ENCODE peak calls at places on chromosomes 12 and 14, in ten cellular contexts. B is fibroblast of lung, I is tibial artery, Z is heart left ventricle, G is BE2C, S is MM.1S, Q is psoas muscle, X is breast epithelium, H is IMR-90, V is dorsolateral prefrontal cortex. E is an unnamed sample. For H3K27me3, the result is how much of the 10 kb centered on the place peaks cover.

GRCh38 chr12:119340604-119341003 is 6.1 kb downstream of the CCDC60 start:
- DNase-seq in B (no peak), I (no peak), Z (no peak), G (no peak), S (no peak), Q (no peak), X (no peak), H (no peak), V (no peak), E (no peak)

GRCh38 chr12:108633534-108634224 is at the start of gene SELPLG:
- DNase-seq in B (no peak), I (peak), Z (peak), G (no peak), S (peak), Q (peak), X (no peak), H (no peak), V (peak), E (peak)

GRCh38 chr14:32524609-32525391 is 195.7 kb downstream of the AKAP6 start:
- DNase-seq in B (peak), I (no peak), Z (no peak), G (no peak), S (no peak), Q (no peak), X (no peak), H (peak), V (no peak), E (no peak)

GRCh38 chr14:54815016-54815415 is 87.6 kb downstream of the GCH1 start:
- DNase-seq in B (peak), I (peak), Z (no peak), G (no peak), S (no peak), Q (no peak), X (no peak), H (peak), V (no peak), E (no peak)

GRCh38 chr12:117686911-117687377 is 281.8 kb downstream of the KSR2 start:
- DNase-seq in B (peak), I (peak), Z (no peak), G (peak), S (no peak), Q (peak), X (no peak), H (no peak), V (no peak), E (no peak)

GRCh38 chr12:48980389-48980952 is 2.3 kb downstream of the WNT1 start:
- DNase-seq in B (no peak), I (no peak), Z (no peak), G (peak), S (no peak), Q (peak), X (no peak), H (no peak), V (no peak), E (no peak)

GRCh38 chr14:20799444-20799843 is 3.2 kb downstream of the RNASE1 start:
- DNase-seq in B (no peak), I (no peak), Z (no peak), G (no peak), S (no peak), Q (no peak), X (no peak), H (no peak), V (no peak), E (no peak)

GRCh38 chr12:6569786-6570185 is 1.7 kb upstream of the NOP2 start:
- DNase-seq in B (no peak), I (no peak), Z (no peak), G (no peak), S (no peak), Q (no peak), X (no peak), H (no peak), V (no peak), E (no peak)

GRCh38 chr12:127192391-127192790 is 1074.6 kb upstream of the TMEM132C start:
- DNase-seq in B (no peak), I (no peak), Z (no peak), G (no peak), S (no peak), Q (no peak), X (no peak), H (no peak), V (no peak), E (no peak)

GRCh38 chr12:106841471-106842302 is 67.2 kb downstream of the RIC8B start:
- DNase-seq in B (peak), I (peak), Z (peak), G (peak), S (peak), Q (no peak), X (no peak), H (peak), V (peak), E (peak)

GRCh38 chr14:51593397-51593796 is 58.3 kb upstream of the FRMD6 start:
- DNase-seq in B (no peak), I (no peak), Z (no peak), G (no peak), S (peak), Q (no peak), X (no peak), H (no peak), V (no peak), E (no peak)

GRCh38 chr12:29771786-29772185 is 12.0 kb downstream of the TMTC1 start:
- DNase-seq in B (no peak), I (no peak), Z (no peak), G (no peak), S (no peak), Q (no peak), X (no peak), H (peak), V (no peak), E (no peak)

GRCh38 chr12:38919191-38919590 is 13.8 kb upstream of the CPNE8 start:
- DNase-seq in B (peak), I (no peak), Z (no peak), G (peak), S (no peak), Q (no peak), X (no peak), H (no peak), V (peak), E (no peak)

GRCh38 chr12:107990325-107990724 is 138.8 kb upstream of the WSCD2 start:
- DNase-seq in B (no peak), I (no peak), Z (no peak), G (peak), S (peak), Q (peak), X (no peak), H (no peak), V (peak), E (peak)

GRCh38 chr12:47273191-47273626 is 193.4 kb upstream of the AMIGO2 start:
- DNase-seq in B (no peak), I (no peak), Z (no peak), G (no peak), S (no peak), Q (no peak), X (no peak), H (no peak), V (no peak), E (no peak)

GRCh38 chr14:77181603-77182437 is at the start of gene TMEM63C:
- DNase-seq in B (peak), I (no peak), Z (no peak), G (peak), S (peak), Q (no peak), X (peak), H (no peak), V (peak), E (peak)

GRCh38 chr14:77185093-77185465 is 3.5 kb downstream of the TMEM63C start:
- DNase-seq in B (no peak), I (no peak), Z (no peak), G (no peak), S (no peak), Q (no peak), X (no peak), H (no peak), V (no peak), E (no peak)

GRCh38 chr14:77183896-77184295 is 2.3 kb downstream of the TMEM63C start:
- DNase-seq in B (no peak), I (no peak), Z (no peak), G (no peak), S (no peak), Q (no peak), X (no peak), H (no peak), V (no peak), E (no peak)

GRCh38 chr14:77186911-77187648 is 5.5 kb downstream of the TMEM63C start:
- DNase-seq in B (peak), I (no peak), Z (no peak), G (no peak), S (no peak), Q (no peak), X (no peak), H (peak), V (no peak), E (no peak)

DNA sequence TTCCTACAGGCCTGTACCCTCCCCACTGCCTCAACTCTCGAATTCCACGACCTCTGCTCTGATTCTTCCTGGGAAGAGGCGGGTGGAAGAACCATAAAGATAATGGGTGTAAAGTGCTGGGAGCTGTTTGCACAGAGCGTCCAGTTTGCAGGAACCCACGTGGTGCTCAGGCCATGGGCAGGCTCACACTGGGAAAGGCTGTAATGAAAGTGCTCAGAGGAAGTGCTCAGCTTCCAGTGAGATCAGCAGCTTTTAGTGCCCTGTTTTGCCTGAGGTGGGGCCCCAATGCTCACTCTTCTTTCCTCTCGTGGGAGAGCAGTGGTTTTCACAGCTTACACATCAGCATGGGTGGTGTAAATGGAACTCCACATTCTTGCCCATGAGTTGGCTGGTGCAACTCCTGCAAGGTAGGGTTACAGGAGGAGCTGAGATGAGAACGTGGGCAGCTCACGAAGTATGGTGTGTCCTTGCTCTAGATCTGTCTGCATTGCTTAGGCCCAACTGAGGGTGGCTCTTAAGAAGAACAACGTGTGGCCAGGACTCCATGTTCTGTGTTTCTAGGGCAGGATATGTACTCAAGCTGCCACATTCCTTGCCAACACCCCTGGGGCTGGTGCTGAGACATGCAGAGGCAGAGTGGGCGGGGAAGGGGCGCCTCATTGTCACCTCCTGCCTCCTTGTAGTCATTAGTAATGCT is 2.9 kb downstream of the TMEM63C start:
- DNase-seq in B (no peak), I (no peak), Z (no peak), G (no peak), S (peak), Q (no peak), X (peak), H (no peak), V (peak), E (no peak)
- H3K27me3 ChIP-seq in B (under half), I (half or more), Z (half or more), G (under half), S (under half), Q (under half), X (under half), H (under half), V (under half), E (under half)

DNA sequence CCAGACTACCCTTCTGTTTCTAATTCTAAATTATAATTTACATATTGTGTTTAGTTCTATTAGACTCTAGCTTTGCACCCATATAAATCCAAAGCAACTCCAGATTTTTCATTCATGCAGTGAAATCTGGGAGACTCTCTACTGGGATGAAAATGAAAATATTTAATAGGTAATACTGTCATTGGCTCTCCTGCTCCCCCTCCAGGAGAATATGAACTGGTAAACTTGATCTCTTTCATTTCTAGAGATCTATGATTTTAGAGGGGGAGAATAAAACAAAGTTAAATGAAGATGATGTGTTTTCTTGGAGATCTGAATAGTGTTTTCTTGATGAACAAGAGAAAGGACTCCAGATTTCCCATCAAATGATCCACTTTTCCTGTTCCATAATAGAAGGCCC is 104.3 kb upstream of the TMCC3 start:
- DNase-seq in B (no peak), I (no peak), Z (no peak), G (no peak), S (no peak), Q (no peak), X (no peak), H (no peak), V (no peak), E (no peak)
- TF ChIP-seq CTCF in B (peak), I (no peak), Z (no peak), G (no peak), S (peak), Q (peak), X (no peak), H (peak), V (no peak), E (no peak)

DNA sequence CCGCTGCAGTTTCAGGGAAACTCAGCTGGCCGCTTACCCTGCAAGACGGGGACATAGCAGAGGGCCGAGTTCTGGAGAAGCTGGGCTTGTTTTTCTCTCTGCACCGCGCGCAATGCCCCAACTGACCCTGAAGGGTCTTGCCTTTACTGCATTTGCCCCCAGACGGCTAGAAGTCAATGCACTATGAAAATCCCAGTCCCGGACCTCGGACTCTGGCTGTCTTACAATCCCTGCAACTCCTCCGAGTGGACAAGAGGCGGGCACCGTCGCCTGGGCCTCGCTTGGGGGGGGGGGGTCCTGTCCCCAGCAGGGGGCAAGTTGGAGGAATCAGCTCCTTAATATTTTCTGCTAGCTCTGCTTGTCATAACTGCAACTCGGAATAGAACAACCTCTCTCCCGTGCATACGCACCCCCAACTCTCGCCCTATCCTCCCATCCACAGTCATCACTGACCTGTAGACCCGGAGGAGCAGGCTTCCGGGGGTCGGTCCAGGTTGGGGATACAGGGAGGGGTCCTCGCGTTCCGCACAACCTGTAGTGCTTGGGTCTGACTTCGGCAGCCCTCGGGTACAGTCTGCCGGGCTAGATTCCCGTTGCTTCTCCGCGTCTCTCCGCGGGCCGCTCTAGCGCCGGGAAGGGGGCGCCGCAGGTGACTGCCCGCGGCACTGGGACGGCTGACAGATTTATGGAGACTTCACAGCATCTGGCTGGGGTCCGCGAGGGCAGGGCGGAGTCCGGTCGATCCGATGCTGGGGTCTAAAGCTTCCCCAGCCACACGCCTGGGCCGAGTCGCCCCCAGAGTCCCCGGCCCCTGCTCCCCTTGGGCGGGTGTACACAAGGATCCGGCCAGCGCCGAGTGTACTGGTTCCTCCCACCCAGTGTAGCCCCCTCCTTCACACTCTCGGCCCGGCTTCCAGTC is 3.3 kb upstream of the PAX9 start:
- DNase-seq in B (no peak), I (no peak), Z (no peak), G (no peak), S (no peak), Q (no peak), X (no peak), H (no peak), V (no peak), E (no peak)
- H3K27me3 ChIP-seq in B (half or more), I (half or more), Z (half or more), G (half or more), S (under half), Q (half or more), X (under half), H (half or more), V (half or more), E (half or more)

DNA sequence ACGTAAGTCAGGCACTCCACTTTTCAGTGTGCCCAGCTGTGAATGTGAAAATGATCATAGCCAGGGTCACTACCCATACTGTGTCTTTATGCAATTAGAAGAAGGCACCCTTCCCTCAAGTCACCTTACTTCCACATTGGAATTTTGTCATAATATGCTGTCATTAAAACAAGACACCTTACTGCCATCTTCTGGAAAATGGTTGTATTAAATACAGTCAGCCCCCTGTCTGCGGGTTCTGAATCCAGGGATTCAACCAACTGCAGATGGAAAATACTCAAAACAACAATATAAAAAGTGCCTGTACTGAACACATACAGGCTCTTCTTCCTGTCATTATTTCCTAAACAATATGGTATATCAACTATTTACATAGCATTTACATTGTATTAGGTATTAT is 70.2 kb upstream of the TBX5 start:
- DNase-seq in B (peak), I (no peak), Z (no peak), G (no peak), S (no peak), Q (no peak), X (no peak), H (peak), V (no peak), E (no peak)
- TF ChIP-seq CTCF in B (peak), I (peak), Z (peak), G (peak), S (no peak), Q (no peak), X (no peak), H (peak), V (peak), E (no peak)

DNA sequence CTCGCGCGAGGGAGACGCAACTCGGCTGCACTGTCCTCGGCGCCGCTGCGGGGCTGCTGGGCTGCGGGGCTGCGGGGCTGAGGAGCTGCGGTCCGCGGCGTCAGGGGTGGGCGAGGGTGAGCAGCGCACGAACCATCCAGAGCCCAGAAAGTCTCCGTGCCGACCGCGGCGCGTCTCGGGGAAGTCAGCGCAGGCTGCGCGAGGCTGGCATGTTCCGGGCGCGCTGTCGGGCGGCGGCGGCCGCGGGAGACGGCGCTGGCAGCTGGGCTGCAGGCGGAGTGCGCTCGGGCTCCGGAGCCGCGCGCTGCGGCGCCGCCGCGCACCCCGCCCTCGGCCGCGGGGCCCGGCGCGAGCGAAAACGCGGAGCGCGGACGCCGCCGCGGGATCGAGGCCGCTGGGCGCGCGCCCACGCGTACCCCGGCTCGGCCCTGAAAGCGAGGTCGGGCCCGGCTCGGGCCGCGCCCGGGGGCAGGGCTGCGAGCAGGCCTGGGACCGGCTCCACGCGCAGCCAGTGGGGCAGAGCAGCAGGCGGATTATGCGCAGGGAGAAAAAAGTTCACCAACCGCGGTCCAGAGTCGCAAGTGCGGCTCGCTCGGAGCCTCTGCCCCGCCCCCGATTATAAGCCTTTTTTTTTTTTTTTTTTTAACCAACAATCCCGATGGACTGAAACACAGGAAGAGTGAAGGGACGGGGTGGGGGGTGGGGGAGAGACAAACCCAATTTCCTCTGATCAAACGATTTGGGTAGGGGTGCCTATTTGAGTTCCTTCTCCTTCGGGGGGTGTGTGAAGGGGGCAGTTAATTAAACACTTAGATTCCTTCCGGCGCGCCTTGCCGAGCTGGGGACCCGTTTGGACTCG is at the start of gene PRICKLE1:
- DNase-seq in B (peak), I (no peak), Z (peak), G (peak), S (peak), Q (peak), X (no peak), H (peak), V (no peak), E (no peak)
- H3K27me3 ChIP-seq in B (under half), I (under half), Z (under half), G (under half), S (under half), Q (under half), X (under half), H (under half), V (under half), E (half or more)

E was measured in CD4-positive, alpha-beta T cell.